ENCODE peak calls at places on chromosome 21, in seven cellular contexts. R is IMR-90, C is H9, M is neuronal stem cell, W is H1, L is trophoblast cell, V is mesenchymal stem cell. B is an unnamed sample.

GRCh38 chr21:46112731-46113215 is 14.9 kb downstream of the COL6A2 start:
- DNase-seq in R (no peak), C (peak; percentile 20), M (no peak), W (no peak), L (no peak), V (no peak), B (no peak)

GRCh38 chr21:38196033-38196432 is 60.8 kb upstream of the KCNJ15 start:
- DNase-seq in R (no peak), C (no peak), M (no peak), W (no peak), L (no peak), V (no peak), B (no peak)

GRCh38 chr21:46038341-46038829 is 56.8 kb downstream of the COL6A1 start:
- DNase-seq in R (no peak), C (no peak), M (no peak), W (no peak), L (no peak), V (no peak), B (no peak)

GRCh38 chr21:46325073-46325912 is 1.3 kb downstream of the PCNT start:
- DNase-seq in R (peak; percentile 47), C (peak; percentile 75), M (peak; percentile 38), W (peak; percentile 70), L (peak; percentile 31), V (peak; percentile 71), B (peak; percentile 88)

GRCh38 chr21:17640821-17641220 is 28.1 kb upstream of the BTG3 start:
- DNase-seq in R (no peak), C (no peak), M (no peak), W (no peak), L (no peak), V (no peak), B (no peak)

GRCh38 chr21:17921579-17922530 is 102.7 kb upstream of the C21orf91 start:
- DNase-seq in R (peak; percentile 65), C (no peak), M (no peak), W (no peak), L (no peak), V (peak; percentile 75), B (peak; percentile 14)

GRCh38 chr21:38524168-38525153 is 26.2 kb upstream of the ERG start:
- DNase-seq in R (no peak), C (no peak), M (no peak), W (no peak), L (no peak), V (no peak), B (no peak)

GRCh38 chr21:38879912-38880577 is 74.3 kb downstream of the ETS2 start:
- DNase-seq in R (no peak), C (no peak), M (no peak), W (no peak), L (no peak), V (peak; percentile 37), B (no peak)

GRCh38 chr21:38945536-38946245 is 140.0 kb downstream of the ETS2 start:
- DNase-seq in R (peak; percentile 58), C (peak; percentile 41), M (peak; percentile 71), W (peak; percentile 59), L (no peak), V (peak; percentile 75), B (peak; percentile 88)

GRCh38 chr21:39055167-39055767 is 128.0 kb downstream of the PSMG1 start:
- DNase-seq in R (no peak), C (no peak), M (no peak), W (no peak), L (peak; percentile 41), V (no peak), B (no peak)

GRCh38 chr21:42747746-42748351 is 94.4 kb downstream of the PDE9A start:
- DNase-seq in R (no peak), C (no peak), M (no peak), W (no peak), L (no peak), V (no peak), B (no peak)

GRCh38 chr21:34950980-34951379 is 98.1 kb downstream of the RUNX1 start:
- DNase-seq in R (no peak), C (no peak), M (no peak), W (no peak), L (peak; percentile 55), V (no peak), B (no peak)

GRCh38 chr21:34912022-34912933 is 136.8 kb downstream of the RUNX1 start:
- DNase-seq in R (no peak), C (no peak), M (no peak), W (no peak), L (peak; percentile 66), V (peak; percentile 58), B (peak; percentile 57)

GRCh38 chr21:31710586-31710985 is 21.3 kb downstream of the SCAF4 start:
- DNase-seq in R (peak; percentile 82), C (no peak), M (no peak), W (no peak), L (peak; percentile 21), V (no peak), B (no peak)

GRCh38 chr21:34797926-34798595 is 129.3 kb downstream of the CLIC6 start:
- DNase-seq in R (no peak), C (no peak), M (no peak), W (no peak), L (no peak), V (peak; percentile 48), B (no peak)

GRCh38 chr21:30463713-30464112 is 16.5 kb downstream of the KRTAP19-1 start:
- DNase-seq in R (no peak), C (no peak), M (no peak), W (no peak), L (no peak), V (no peak), B (peak; percentile 49)

GRCh38 chr21:46208761-46209721 is 19.5 kb downstream of the LSS start:
- DNase-seq in R (no peak), C (no peak), M (no peak), W (no peak), L (no peak), V (no peak), B (no peak)

GRCh38 chr21:46029201-46029924 is 47.8 kb downstream of the COL6A1 start:
- DNase-seq in R (peak; percentile 82), C (no peak), M (no peak), W (no peak), L (no peak), V (peak; percentile 69), B (no peak)

GRCh38 chr21:43343095-43343991 is 83.6 kb downstream of the SIK1 start:
- DNase-seq in R (no peak), C (no peak), M (no peak), W (no peak), L (peak; percentile 62), V (no peak), B (no peak)

GRCh38 chr21:27564684-27565280 is 597.9 kb upstream of the ADAMTS5 start:
- DNase-seq in R (peak; percentile 70), C (peak; percentile 38), M (peak; percentile 18), W (no peak), L (peak; percentile 32), V (peak; percentile 58), B (peak; percentile 65)

GRCh38 chr21:39935716-39936115 is 68.5 kb downstream of the PCP4 start:
- DNase-seq in R (no peak), C (no peak), M (no peak), W (no peak), L (no peak), V (no peak), B (no peak)

GRCh38 chr21:41653944-41654625 is 112.8 kb downstream of the RIPK4 start:
- DNase-seq in R (peak; percentile 50), C (no peak), M (no peak), W (no peak), L (peak; percentile 4), V (no peak), B (no peak)

GRCh38 chr21:42609806-42610205 is 43.6 kb upstream of the PDE9A start:
- DNase-seq in R (no peak), C (no peak), M (no peak), W (no peak), L (no peak), V (no peak), B (no peak)

DNA sequence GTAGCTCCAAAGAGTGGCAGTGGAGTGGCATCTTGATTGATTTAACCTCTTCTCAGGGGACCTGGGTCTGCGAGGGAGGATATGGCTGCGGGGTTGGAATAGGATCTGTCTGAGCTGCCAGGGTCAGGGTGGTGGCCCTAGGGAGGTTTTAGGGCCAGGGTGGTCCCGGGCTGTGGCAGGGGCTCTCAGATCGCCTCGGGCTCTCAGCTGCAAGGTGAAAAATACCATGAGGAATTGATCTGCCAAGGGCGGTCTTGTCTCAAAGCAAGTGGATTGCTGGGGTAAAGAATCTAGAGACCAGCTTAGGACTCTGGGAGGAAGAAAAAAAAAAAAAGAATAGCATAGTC is 3.7 kb downstream of the SIM2 start:
- DNase-seq in R (no peak), C (no peak), M (no peak), W (no peak), L (no peak), V (no peak), B (peak; percentile 10)
- H3K27me3 ChIP-seq in R (peaks cover 95% of the 10 kb centered on the region), C (peaks cover 98% of the 10 kb centered on the region), M (peaks cover 91% of the 10 kb centered on the region), W (peaks cover 99% of the 10 kb centered on the region), L (peaks cover 98% of the 10 kb centered on the region), V (peaks cover 86% of the 10 kb centered on the region), B (peaks cover 95% of the 10 kb centered on the region)

GRCh38 chr21:25986928-25987327 is 183.6 kb downstream of the APP start:
- DNase-seq in R (no peak), C (no peak), M (no peak), W (no peak), L (no peak), V (no peak), B (no peak)
- H3K27ac ChIP-seq in R (no peak overlapping the region), C (peak overlapping the region; percentile 47), M (no peak overlapping the region), W (no peak overlapping the region), L (no peak overlapping the region), V (no peak overlapping the region), B (no peak overlapping the region)

DNA sequence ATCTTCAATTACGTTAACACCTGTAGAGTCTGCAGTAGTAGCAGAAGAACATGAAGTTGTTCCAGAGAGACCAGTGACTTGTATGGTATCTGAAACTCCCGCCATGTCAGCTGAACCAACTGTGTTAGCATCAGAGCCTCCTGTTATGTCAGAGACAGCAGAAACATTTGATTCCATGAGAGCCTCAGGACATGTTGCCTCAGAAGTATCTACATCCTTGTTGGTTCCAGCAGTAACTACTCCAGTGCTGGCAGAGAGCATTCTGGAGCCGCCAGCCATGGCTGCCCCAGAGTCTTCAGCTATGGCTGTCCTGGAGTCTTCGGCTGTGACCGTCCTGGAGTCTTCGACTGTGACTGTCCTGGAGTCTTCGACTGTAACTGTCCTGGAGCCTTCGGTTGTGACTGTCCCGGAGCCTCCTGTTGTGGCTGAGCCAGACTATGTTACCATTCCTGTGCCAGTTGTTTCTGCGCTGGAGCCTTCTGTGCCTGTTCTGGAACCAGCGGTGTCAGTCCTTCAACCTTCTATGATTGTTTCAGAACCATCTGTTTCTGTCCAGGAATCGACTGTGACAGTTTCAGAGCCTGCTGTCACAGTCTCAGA is 10.3 kb downstream of the SON start:
- DNase-seq in R (no peak), C (no peak), M (no peak), W (no peak), L (no peak), V (no peak), B (no peak)
- H2AK5ac ChIP-seq in R (no peak overlapping the region), C (no peak overlapping the region), M (no peak overlapping the region), W (no peak overlapping the region), L (no peak overlapping the region), V (no peak overlapping the region), B (no peak overlapping the region)

GRCh38 chr21:32858628-32859027 is 87.1 kb upstream of the PAXBP1 start:
- DNase-seq in R (no peak), C (no peak), M (no peak), W (no peak), L (no peak), V (no peak), B (no peak)
- H3K27me3 ChIP-seq in R (no peaks in the 10 kb centered on the region), C (no peaks in the 10 kb centered on the region), M (no peaks in the 10 kb centered on the region), W (no peaks in the 10 kb centered on the region), L (no peaks in the 10 kb centered on the region), V (no peaks in the 10 kb centered on the region), B (no peaks in the 10 kb centered on the region)

B was measured in mesendoderm.